ENCODE peak calls at places on chromosomes 6 and 20, in five cellular contexts. One of them, this sample, is unnamed.

GRCh38 chr20:11902264-11902663 is 15.4 kb upstream of the BTBD3 start:
- DNase-seq in H1: no peak
- DNase-seq in K562: no peak
- DNase-seq in GM12878: no peak
- DNase-seq in HepG2: no peak
- DNase-seq in this sample: no peak

GRCh38 chr6:155561262-155561970 is 105.8 kb upstream of the NOX3 start:
- DNase-seq in K562: no peak
- DNase-seq in H1: no peak
- DNase-seq in HepG2: peak
- DNase-seq in GM12878: no peak
- DNase-seq in this sample: no peak

GRCh38 chr6:75694406-75694805 is 54.6 kb upstream of the MYO6 start:
- DNase-seq in K562: no peak
- DNase-seq in HepG2: no peak
- DNase-seq in GM12878: no peak
- DNase-seq in H1: no peak
- DNase-seq in this sample: no peak

GRCh38 chr6:34717466-34717865 is 20.9 kb upstream of the ILRUN start:
- DNase-seq in K562: no peak
- DNase-seq in GM12878: no peak
- DNase-seq in H1: no peak
- DNase-seq in HepG2: no peak
- DNase-seq in this sample: no peak

GRCh38 chr6:137342607-137343186 is 123.5 kb upstream of the IFNGR1 start:
- DNase-seq in K562: peak
- DNase-seq in GM12878: no peak
- DNase-seq in HepG2: no peak
- DNase-seq in H1: no peak
- DNase-seq in this sample: peak

GRCh38 chr6:135940783-135941182 is 89.3 kb downstream of the PDE7B start:
- DNase-seq in HepG2: no peak
- DNase-seq in H1: no peak
- DNase-seq in GM12878: no peak
- DNase-seq in K562: no peak
- DNase-seq in this sample: no peak

GRCh38 chr20:34703573-34704176 is 469 bp upstream of the TP53INP2 start:
- DNase-seq in K562: no peak
- DNase-seq in HepG2: peak
- DNase-seq in GM12878: no peak
- DNase-seq in H1: no peak
- DNase-seq in this sample: peak

GRCh38 chr20:31740208-31740607 is 1.1 kb downstream of the TPX2 start:
- DNase-seq in HepG2: no peak
- DNase-seq in GM12878: no peak
- DNase-seq in K562: peak
- DNase-seq in H1: no peak
- DNase-seq in this sample: no peak

GRCh38 chr6:111880181-111880944 is 7.1 kb upstream of the FYN start:
- DNase-seq in GM12878: no peak
- DNase-seq in H1: no peak
- DNase-seq in HepG2: no peak
- DNase-seq in K562: no peak
- DNase-seq in this sample: no peak
- TF ChIP-seq ATF2 in GM12878: no peak
- TF ChIP-seq ATF2 in H1: no peak
- TF ChIP-seq ATF2 in HepG2: no peak
- TF ChIP-seq ATF2 in K562: no peak
- TF ChIP-seq ATF2 in this sample: no peak

GRCh38 chr6:14953806-14954205 is 292.1 kb upstream of the JARID2 start:
- DNase-seq in HepG2: no peak
- DNase-seq in K562: no peak
- DNase-seq in GM12878: no peak
- DNase-seq in H1: no peak
- DNase-seq in this sample: no peak

GRCh38 chr6:14951704-14952103 is 294.2 kb upstream of the JARID2 start:
- DNase-seq in HepG2: no peak
- DNase-seq in K562: no peak
- DNase-seq in GM12878: no peak
- DNase-seq in H1: no peak
- DNase-seq in this sample: no peak

GRCh38 chr6:14959324-14959885 is 286.5 kb upstream of the JARID2 start:
- DNase-seq in H1: no peak
- DNase-seq in K562: no peak
- DNase-seq in GM12878: no peak
- DNase-seq in HepG2: no peak
- DNase-seq in this sample: no peak

DNA sequence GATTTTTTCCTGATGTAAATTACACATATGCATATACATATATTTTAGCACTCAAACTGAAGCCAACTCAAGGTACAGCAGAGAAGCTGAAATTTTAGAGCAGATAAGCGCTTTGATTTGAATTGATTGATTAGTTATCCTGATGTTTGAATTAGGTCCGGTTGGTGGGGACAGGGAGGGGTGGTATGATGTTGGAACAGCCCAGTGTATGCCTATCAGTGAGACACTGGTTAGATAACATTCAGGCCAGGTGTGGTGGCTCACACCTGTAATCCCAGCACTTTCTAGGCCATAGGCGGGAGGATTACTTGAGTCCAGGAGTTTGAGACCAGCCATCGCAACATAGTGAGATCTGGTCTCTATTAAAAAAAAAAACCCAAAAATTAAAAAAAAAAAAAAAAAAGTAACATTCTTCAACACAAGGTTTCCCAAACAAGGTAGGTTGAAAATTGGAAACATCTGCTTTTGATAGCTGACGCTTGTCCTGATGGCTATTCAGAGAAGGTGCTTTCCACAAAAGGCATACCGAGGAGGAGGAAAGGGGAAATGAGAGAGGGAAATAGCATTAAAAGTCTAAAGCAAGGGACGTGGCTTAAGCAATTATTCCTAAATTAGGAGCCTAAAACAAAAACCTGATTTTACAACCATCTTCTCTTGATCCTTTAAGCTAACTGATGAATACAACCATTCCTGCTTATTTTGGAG is 288.4 kb upstream of the JARID2 start:
- DNase-seq in H1: no peak
- DNase-seq in GM12878: peak
- DNase-seq in K562: no peak
- DNase-seq in HepG2: no peak
- DNase-seq in this sample: no peak
- TF ChIP-seq ATF2 in H1: no peak
- TF ChIP-seq ATF2 in GM12878: no peak
- TF ChIP-seq ATF2 in K562: no peak
- TF ChIP-seq ATF2 in HepG2: no peak
- TF ChIP-seq ATF2 in this sample: no peak

GRCh38 chr20:21902391-21902790 is 196.9 kb downstream of the PAX1 start:
- DNase-seq in H1: no peak
- DNase-seq in HepG2: no peak
- DNase-seq in K562: no peak
- DNase-seq in GM12878: no peak
- DNase-seq in this sample: no peak

GRCh38 chr20:21900431-21900830 is 195.0 kb downstream of the PAX1 start:
- DNase-seq in K562: no peak
- DNase-seq in HepG2: no peak
- DNase-seq in H1: no peak
- DNase-seq in GM12878: no peak
- DNase-seq in this sample: no peak

GRCh38 chr20:21901470-21902275 is 196.2 kb downstream of the PAX1 start:
- DNase-seq in GM12878: no peak
- DNase-seq in HepG2: no peak
- DNase-seq in K562: no peak
- DNase-seq in H1: no peak
- DNase-seq in this sample: no peak
- TF ChIP-seq ATF2 in GM12878: no peak
- TF ChIP-seq ATF2 in HepG2: no peak
- TF ChIP-seq ATF2 in K562: no peak
- TF ChIP-seq ATF2 in H1: no peak
- TF ChIP-seq ATF2 in this sample: no peak

GRCh38 chr20:19913927-19914614 is 103.1 kb upstream of the NAA20 start:
- DNase-seq in K562: no peak
- DNase-seq in H1: no peak
- DNase-seq in HepG2: peak
- DNase-seq in GM12878: peak
- DNase-seq in this sample: no peak
- TF ChIP-seq ATF2 in K562: no peak
- TF ChIP-seq ATF2 in H1: no peak
- TF ChIP-seq ATF2 in HepG2: no peak
- TF ChIP-seq ATF2 in GM12878: peak
- TF ChIP-seq ATF2 in this sample: no peak

GRCh38 chr20:15179426-15180190 is 842.2 kb upstream of the FLRT3 start:
- DNase-seq in GM12878: no peak
- DNase-seq in H1: no peak
- DNase-seq in HepG2: no peak
- DNase-seq in K562: no peak
- DNase-seq in this sample: no peak

GRCh38 chr20:15171016-15171415 is 833.6 kb upstream of the FLRT3 start:
- DNase-seq in K562: no peak
- DNase-seq in H1: no peak
- DNase-seq in HepG2: no peak
- DNase-seq in GM12878: no peak
- DNase-seq in this sample: no peak

GRCh38 chr20:15178581-15178980 is 841.2 kb upstream of the FLRT3 start:
- DNase-seq in H1: no peak
- DNase-seq in GM12878: no peak
- DNase-seq in HepG2: no peak
- DNase-seq in K562: no peak
- DNase-seq in this sample: no peak

GRCh38 chr20:15176929-15177328 is 839.5 kb upstream of the FLRT3 start:
- DNase-seq in H1: no peak
- DNase-seq in K562: no peak
- DNase-seq in HepG2: no peak
- DNase-seq in GM12878: no peak
- DNase-seq in this sample: no peak
- TF ChIP-seq ATF2 in H1: no peak
- TF ChIP-seq ATF2 in K562: no peak
- TF ChIP-seq ATF2 in HepG2: no peak
- TF ChIP-seq ATF2 in GM12878: no peak
- TF ChIP-seq ATF2 in this sample: no peak

DNA sequence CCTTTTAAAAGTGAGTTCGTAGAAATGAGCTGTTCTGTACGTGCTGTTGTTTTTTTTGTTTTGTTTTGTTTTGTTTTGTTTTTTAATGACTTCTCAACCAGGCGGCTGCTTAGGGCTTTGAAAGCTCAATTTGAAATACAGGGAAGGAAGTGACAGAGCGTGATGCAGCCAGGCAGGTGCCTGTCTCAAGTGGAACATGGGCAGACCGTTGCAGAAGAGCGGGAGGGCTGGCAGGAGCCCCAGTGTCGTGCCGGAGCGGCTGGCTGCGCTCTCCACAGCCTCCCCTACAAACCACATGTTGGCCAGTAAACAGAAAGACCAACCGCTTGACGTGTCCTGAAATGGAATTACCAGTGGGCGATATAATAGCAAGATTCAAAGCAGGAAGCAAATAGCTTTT is 164.9 kb upstream of the RREB1 start:
- DNase-seq in K562: no peak
- DNase-seq in GM12878: peak
- DNase-seq in H1: no peak
- DNase-seq in HepG2: no peak
- DNase-seq in this sample: no peak
- TF ChIP-seq ATF2 in K562: no peak
- TF ChIP-seq ATF2 in GM12878: no peak
- TF ChIP-seq ATF2 in H1: no peak
- TF ChIP-seq ATF2 in HepG2: no peak
- TF ChIP-seq ATF2 in this sample: no peak

DNA sequence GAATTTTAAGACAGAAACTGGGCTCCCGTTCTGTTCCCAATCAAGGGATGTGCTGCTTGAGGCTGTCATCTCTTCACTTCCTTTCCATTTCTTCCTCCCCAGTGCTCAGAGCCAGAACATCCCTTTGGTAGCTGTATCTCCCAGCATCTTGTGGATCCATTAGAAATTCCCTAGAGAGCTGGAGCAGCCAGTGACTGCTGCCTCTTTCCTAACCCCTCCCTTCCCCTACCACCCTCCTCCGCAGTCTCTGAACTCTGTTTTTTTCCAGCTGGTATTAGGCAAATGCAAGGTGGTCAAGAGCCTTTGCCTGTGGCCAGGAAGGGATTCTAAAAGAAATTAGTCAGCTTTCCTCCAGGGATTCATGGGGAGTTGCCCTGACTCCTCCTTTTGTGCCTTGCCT is 208.0 kb downstream of the EYA2 start:
- DNase-seq in K562: no peak
- DNase-seq in HepG2: no peak
- DNase-seq in H1: no peak
- DNase-seq in GM12878: no peak
- DNase-seq in this sample: no peak
- TF ChIP-seq ATF2 in K562: no peak
- TF ChIP-seq ATF2 in HepG2: no peak
- TF ChIP-seq ATF2 in H1: no peak
- TF ChIP-seq ATF2 in GM12878: no peak
- TF ChIP-seq ATF2 in this sample: no peak